ENCODE peak calls at places on chromosomes 2 and 18, in five cellular contexts. A is HCT116, Y is neural progenitor cell, P is GM23248, D is MM.1S. G is an unnamed sample.

GRCh38 chr2:129857200-129857599 is 122.3 kb upstream of the RAB6C start:
- DNase-seq in P (no peak), Y (no peak), A (no peak), D (no peak), G (no peak)

GRCh38 chr2:29475446-29476006 is 360.3 kb downstream of the CLIP4 start:
- DNase-seq in P (no peak), A (no peak), Y (peak; percentile 54), D (no peak), G (no peak)

GRCh38 chr2:133489641-133490411 is 78.4 kb downstream of the NCKAP5 start:
- DNase-seq in A (no peak), D (no peak), P (peak; percentile 53), Y (no peak), G (no peak)

GRCh38 chr2:46268196-46268595 is 29.0 kb upstream of the EPAS1 start:
- DNase-seq in P (no peak), Y (no peak), A (no peak), D (peak; percentile 57), G (no peak)

GRCh38 chr2:71937401-71937800 is 210.3 kb downstream of the CYP26B1 start:
- DNase-seq in P (no peak), D (no peak), Y (no peak), A (no peak), G (no peak)

GRCh38 chr2:158153270-158154015 is 51.8 kb downstream of the UPP2 start:
- DNase-seq in A (no peak), D (no peak), Y (no peak), P (no peak), G (no peak)

GRCh38 chr2:33021542-33022259 is 74.9 kb downstream of the LTBP1 start:
- DNase-seq in D (no peak), P (peak; percentile 74), Y (no peak), A (no peak), G (no peak)

GRCh38 chr2:30656079-30656478 is 151.2 kb downstream of the CAPN13 start:
- DNase-seq in D (no peak), A (no peak), P (peak; percentile 43), Y (no peak), G (no peak)

GRCh38 chr2:85312404-85312803 is 15.4 kb downstream of the TGOLN2 start:
- DNase-seq in Y (no peak), D (no peak), A (no peak), P (peak; percentile 94), G (peak; percentile 73)

GRCh38 chr2:101307950-101308431 is 510 bp downstream of the RNF149 start:
- DNase-seq in A (no peak), Y (peak; percentile 54), D (peak; percentile 31), P (peak; percentile 51), G (peak; percentile 12)

GRCh38 chr18:5986257-5986909 is 91.1 kb upstream of the TMEM200C start:
- DNase-seq in D (no peak), A (no peak), P (no peak), Y (no peak), G (no peak)

GRCh38 chr2:137968477-137969417 is 4.5 kb downstream of the HNMT start:
- DNase-seq in P (no peak), D (no peak), Y (no peak), A (no peak), G (no peak)

GRCh38 chr18:29912351-29912750 is 1130.2 kb downstream of the DSC3 start:
- DNase-seq in A (no peak), D (no peak), Y (no peak), P (no peak), G (no peak)

GRCh38 chr2:98911376-98912154 is 24.5 kb downstream of the CRACDL start:
- DNase-seq in D (no peak), Y (no peak), P (peak; percentile 37), A (no peak), G (peak; percentile 48)

GRCh38 chr2:229712125-229712524 is 2.2 kb downstream of the DNER start:
- DNase-seq in A (no peak), P (peak; percentile 11), Y (no peak), D (no peak), G (peak; percentile 26)

GRCh38 chr2:37472959-37473358 is 128.5 kb downstream of the QPCT start:
- DNase-seq in P (peak; percentile 88), D (no peak), A (no peak), Y (no peak), G (peak; percentile 92)

GRCh38 chr2:66481100-66481549 is 46.2 kb downstream of the MEIS1 start:
- DNase-seq in P (peak; percentile 5), Y (peak; percentile 68), D (no peak), A (no peak), G (no peak)

DNA sequence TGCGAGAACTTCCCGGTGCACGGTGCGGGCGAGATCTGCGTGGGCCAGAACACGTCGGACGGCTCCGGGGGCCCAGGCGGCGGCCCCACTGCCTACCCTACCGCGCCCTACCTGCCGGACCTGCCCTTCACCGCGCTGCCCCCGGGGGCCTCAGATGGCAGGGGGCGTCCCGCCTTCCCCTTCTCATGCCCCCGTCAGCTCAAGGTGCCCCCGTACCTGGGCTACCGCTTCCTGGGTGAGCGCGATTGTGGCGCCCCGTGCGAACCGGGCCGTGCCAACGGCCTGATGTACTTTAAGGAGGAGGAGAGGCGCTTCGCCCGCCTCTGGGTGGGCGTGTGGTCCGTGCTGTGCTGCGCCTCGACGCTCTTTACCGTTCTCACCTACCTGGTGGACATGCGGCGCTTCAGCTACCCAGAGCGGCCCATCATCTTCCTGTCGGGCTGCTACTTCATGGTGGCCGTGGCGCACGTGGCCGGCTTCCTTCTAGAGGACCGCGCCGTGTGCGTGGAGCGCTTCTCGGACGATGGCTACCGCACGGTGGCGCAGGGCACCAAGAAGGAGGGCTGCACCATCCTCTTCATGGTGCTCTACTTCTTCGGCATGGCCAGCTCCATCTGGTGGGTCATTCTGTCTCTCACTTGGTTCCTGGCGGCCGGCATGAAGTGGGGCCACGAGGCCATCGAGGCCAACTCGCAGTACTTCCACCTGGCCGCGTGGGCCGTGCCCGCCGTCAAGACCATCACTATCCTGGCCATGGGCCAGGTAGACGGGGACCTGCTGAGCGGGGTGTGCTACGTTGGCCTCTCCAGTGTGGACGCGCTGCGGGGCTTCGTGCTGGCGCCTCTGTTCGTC is 1.7 kb downstream of the FZD7 start:
- DNase-seq in D (no peak), A (no peak), Y (peak; percentile 85), P (peak; percentile 90), G (no peak)
- TF ChIP-seq EZH2phosphoT487 in D (no peak), A (no peak), Y (no peak), P (no peak), G (no peak)

GRCh38 chr2:157058161-157058560 is 199.3 kb upstream of the GALNT5 start:
- DNase-seq in Y (no peak), P (no peak), D (no peak), A (no peak), G (no peak)

GRCh38 chr2:157056200-157056676 is 201.3 kb upstream of the GALNT5 start:
- DNase-seq in Y (no peak), P (peak; percentile 80), D (peak; percentile 64), A (peak; percentile 56), G (peak; percentile 61)

GRCh38 chr2:157053876-157054275 is 203.6 kb upstream of the GALNT5 start:
- DNase-seq in A (no peak), D (no peak), P (no peak), Y (no peak), G (no peak)

GRCh38 chr2:157055660-157056199 is 201.8 kb upstream of the GALNT5 start:
- DNase-seq in A (peak; percentile 22), P (peak; percentile 54), D (peak; percentile 40), Y (no peak), G (peak; percentile 58)

DNA sequence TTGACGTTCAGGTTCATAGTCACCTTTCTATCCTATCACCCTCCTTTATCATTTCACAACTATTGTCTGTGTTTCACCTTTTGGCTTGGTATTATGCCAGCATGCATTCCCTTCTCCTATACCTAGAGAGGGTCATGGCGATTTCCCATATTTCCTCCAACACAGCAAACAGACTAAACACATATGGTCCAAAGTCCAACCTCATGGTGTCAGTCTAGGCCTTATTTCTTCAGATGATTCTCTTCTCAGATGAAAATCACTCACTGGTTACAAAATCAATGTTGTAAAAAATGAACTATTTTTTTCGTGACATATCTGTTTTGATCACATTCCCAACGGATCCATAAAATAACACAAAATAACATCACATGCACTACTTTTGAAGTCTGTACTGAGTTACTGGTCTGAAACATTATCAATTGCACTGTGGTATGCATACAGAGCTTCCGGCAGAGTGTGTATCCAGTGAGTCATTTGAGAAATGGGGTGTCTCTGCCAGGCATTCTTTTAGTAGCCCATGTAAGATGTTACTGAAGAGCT is 204.8 kb upstream of the GALNT5 start:
- DNase-seq in D (no peak), P (peak; percentile 83), Y (no peak), A (peak; percentile 24), G (peak; percentile 71)
- H3K9ac ChIP-seq in D (no peak overlapping the region), P (no peak overlapping the region), Y (no peak overlapping the region), A (no peak overlapping the region), G (no peak overlapping the region)

GRCh38 chr2:73284296-73285161 is at the start of gene FBXO41:
- DNase-seq in D (peak; percentile 82), P (peak; percentile 48), Y (peak; percentile 81), A (no peak), G (peak; percentile 32)

GRCh38 chr2:73285162-73285739 is 973 bp upstream of the FBXO41 start:
- DNase-seq in D (peak; percentile 14), P (no peak), Y (no peak), A (no peak), G (no peak)

GRCh38 chr2:73286134-73286533 is 1.9 kb upstream of the FBXO41 start:
- DNase-seq in D (no peak), Y (no peak), P (no peak), A (no peak), G (no peak)

GRCh38 chr2:73282924-73283544 is 1.2 kb downstream of the FBXO41 start:
- DNase-seq in Y (peak; percentile 27), P (no peak), D (no peak), A (no peak), G (no peak)

DNA sequence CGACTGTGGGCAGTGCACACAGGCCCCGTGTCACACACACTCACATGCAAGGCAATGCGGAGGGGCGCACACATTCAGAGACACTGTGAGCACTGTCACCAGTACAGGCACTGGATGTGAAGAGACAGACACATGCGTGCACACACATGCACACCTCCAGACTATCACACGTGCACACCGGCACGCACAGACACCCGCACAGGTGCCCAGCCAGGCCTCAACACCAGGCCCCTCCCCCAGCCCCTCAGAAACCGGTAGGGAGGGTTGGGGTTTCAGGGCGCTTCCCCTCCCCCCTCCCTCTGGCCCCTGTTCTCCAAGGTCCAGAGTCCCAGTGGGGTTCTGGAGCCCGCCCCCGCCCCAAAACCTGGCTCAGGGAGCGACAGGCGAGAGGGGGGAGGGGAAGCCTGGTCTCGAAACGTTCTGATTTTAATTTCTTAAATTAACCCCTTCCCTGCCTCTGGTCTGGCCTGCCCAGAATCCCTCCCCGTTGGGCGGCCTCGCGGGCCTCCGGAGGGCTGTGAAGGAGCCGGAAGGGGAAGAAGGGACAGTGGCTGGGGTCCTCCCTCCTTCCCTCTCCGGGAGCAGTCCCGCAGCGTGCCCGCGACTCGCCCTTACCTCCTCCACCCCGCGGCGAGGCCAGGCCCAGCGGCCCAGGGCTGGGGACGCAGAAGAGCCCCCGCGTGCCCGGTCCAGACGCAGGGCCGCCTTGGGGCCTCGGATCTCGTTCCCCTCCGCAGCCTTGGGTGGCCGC is 558 bp downstream of the FBXO41 start:
- DNase-seq in Y (peak; percentile 27), D (peak; percentile 50), A (no peak), P (no peak), G (no peak)
- TF ChIP-seq EZH2 in Y (peak; percentile 13), D (no peak), A (no peak), P (no peak), G (no peak)

DNA sequence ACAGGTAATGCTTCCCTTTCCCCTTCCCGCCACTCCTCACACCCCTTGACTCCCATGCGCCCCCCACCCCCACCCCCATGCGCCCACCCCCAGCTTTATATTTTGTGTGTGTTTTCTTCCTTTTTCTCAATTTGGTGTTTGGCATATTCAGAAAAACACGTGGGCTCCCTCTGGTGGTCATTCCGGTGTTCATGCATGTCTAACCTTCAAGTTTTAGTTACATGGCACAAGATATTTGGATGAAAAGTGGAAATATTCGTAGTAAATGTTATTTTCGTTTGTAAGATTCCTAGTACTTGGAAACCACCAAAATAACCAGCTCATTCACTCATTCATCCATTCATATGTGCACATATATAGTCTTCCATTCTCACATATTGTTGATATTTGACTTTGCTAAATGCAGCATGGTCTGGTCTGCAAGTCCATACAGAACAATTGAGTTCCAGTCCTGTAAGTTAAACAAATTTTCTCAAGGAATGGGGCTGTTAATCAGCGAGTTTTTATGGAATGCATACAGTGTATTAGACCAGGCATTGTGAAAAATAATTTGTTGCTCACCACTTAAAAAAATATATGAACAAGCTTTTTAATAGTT is 143.6 kb upstream of the MAP3K20 start:
- DNase-seq in D (peak; percentile 67), P (peak; percentile 73), A (peak; percentile 52), Y (peak; percentile 81), G (peak; percentile 79)
- TF ChIP-seq EZH2phosphoT487 in D (no peak), P (no peak), A (no peak), Y (no peak), G (no peak)

G was measured in PC-3.